ENCODE peak calls at places on chromosomes 4 and X, in seven cellular contexts. One of them, this sample, is unnamed.
A peak's percentile ranks its signal among the peaks of the same experiment; 100 is the strongest.

GRCh38 chr4:14234330-14234729 is 606.8 kb upstream of the BOD1L1 start:
- DNase-seq in nephron progenitor cell: no peak
- DNase-seq in stimulated activated CD8-positive, alpha-beta memory T cell treated with anti-CD3 and anti-CD28 coated beads, Interleukin-7, amount 100 ng/mL, for 4 hours: no peak
- DNase-seq in activated T-cell treated with anti-CD3 and anti-CD28 coated beads, Interleukin-2, amount 50 U/mL, for 1 hour: no peak
- DNase-seq in right cardiac atrium: no peak
- DNase-seq in glomerular endothelial cell: no peak
- DNase-seq in activated CD4-positive, CD25-positive, alpha-beta regulatory T cell: no peak
- DNase-seq in this sample: no peak

GRCh38 chr4:66252291-66252690 is 582.0 kb upstream of the EPHA5 start:
- DNase-seq in glomerular endothelial cell: no peak
- DNase-seq in activated T-cell treated with anti-CD3 and anti-CD28 coated beads, Interleukin-2, amount 50 U/mL, for 1 hour: no peak
- DNase-seq in right cardiac atrium: no peak
- DNase-seq in stimulated activated CD8-positive, alpha-beta memory T cell treated with anti-CD3 and anti-CD28 coated beads, Interleukin-7, amount 100 ng/mL, for 4 hours: no peak
- DNase-seq in activated CD4-positive, CD25-positive, alpha-beta regulatory T cell: no peak
- DNase-seq in nephron progenitor cell: no peak
- DNase-seq in this sample: no peak

GRCh38 chr4:175536852-175537453 is 275.1 kb downstream of the GPM6A start:
- DNase-seq in glomerular endothelial cell: peak; percentile 47
- DNase-seq in stimulated activated CD8-positive, alpha-beta memory T cell treated with anti-CD3 and anti-CD28 coated beads, Interleukin-7, amount 100 ng/mL, for 4 hours: no peak
- DNase-seq in nephron progenitor cell: peak; percentile 6
- DNase-seq in activated CD4-positive, CD25-positive, alpha-beta regulatory T cell: no peak
- DNase-seq in activated T-cell treated with anti-CD3 and anti-CD28 coated beads, Interleukin-2, amount 50 U/mL, for 1 hour: no peak
- DNase-seq in right cardiac atrium: no peak
- DNase-seq in this sample: no peak

GRCh38 chrX:129493643-129494042 is 29.6 kb downstream of the SMARCA1 start:
- DNase-seq in activated CD4-positive, CD25-positive, alpha-beta regulatory T cell: no peak
- DNase-seq in stimulated activated CD8-positive, alpha-beta memory T cell treated with anti-CD3 and anti-CD28 coated beads, Interleukin-7, amount 100 ng/mL, for 4 hours: no peak
- DNase-seq in activated T-cell treated with anti-CD3 and anti-CD28 coated beads, Interleukin-2, amount 50 U/mL, for 1 hour: no peak
- DNase-seq in right cardiac atrium: no peak
- DNase-seq in glomerular endothelial cell: peak; percentile 0
- DNase-seq in nephron progenitor cell: no peak
- DNase-seq in this sample: no peak

GRCh38 chr4:66430856-66431255 is 760.6 kb upstream of the EPHA5 start:
- DNase-seq in right cardiac atrium: no peak
- DNase-seq in nephron progenitor cell: no peak
- DNase-seq in activated CD4-positive, CD25-positive, alpha-beta regulatory T cell: no peak
- DNase-seq in stimulated activated CD8-positive, alpha-beta memory T cell treated with anti-CD3 and anti-CD28 coated beads, Interleukin-7, amount 100 ng/mL, for 4 hours: no peak
- DNase-seq in glomerular endothelial cell: no peak
- DNase-seq in activated T-cell treated with anti-CD3 and anti-CD28 coated beads, Interleukin-2, amount 50 U/mL, for 1 hour: no peak
- DNase-seq in this sample: no peak

GRCh38 chr4:74061430-74061829 is 22.9 kb upstream of the CXCL3 start:
- DNase-seq in nephron progenitor cell: no peak
- DNase-seq in glomerular endothelial cell: no peak
- DNase-seq in stimulated activated CD8-positive, alpha-beta memory T cell treated with anti-CD3 and anti-CD28 coated beads, Interleukin-7, amount 100 ng/mL, for 4 hours: no peak
- DNase-seq in right cardiac atrium: no peak
- DNase-seq in activated T-cell treated with anti-CD3 and anti-CD28 coated beads, Interleukin-2, amount 50 U/mL, for 1 hour: no peak
- DNase-seq in activated CD4-positive, CD25-positive, alpha-beta regulatory T cell: no peak
- DNase-seq in this sample: no peak

GRCh38 chrX:39450578-39450977 is 647.2 kb downstream of the BCOR start:
- DNase-seq in activated CD4-positive, CD25-positive, alpha-beta regulatory T cell: no peak
- DNase-seq in glomerular endothelial cell: no peak
- DNase-seq in right cardiac atrium: no peak
- DNase-seq in stimulated activated CD8-positive, alpha-beta memory T cell treated with anti-CD3 and anti-CD28 coated beads, Interleukin-7, amount 100 ng/mL, for 4 hours: no peak
- DNase-seq in activated T-cell treated with anti-CD3 and anti-CD28 coated beads, Interleukin-2, amount 50 U/mL, for 1 hour: no peak
- DNase-seq in nephron progenitor cell: peak; percentile 36
- DNase-seq in this sample: no peak

GRCh38 chr4:42302348-42302747 is 94.9 kb upstream of the SHISA3 start:
- DNase-seq in right cardiac atrium: peak; percentile 16
- DNase-seq in glomerular endothelial cell: no peak
- DNase-seq in stimulated activated CD8-positive, alpha-beta memory T cell treated with anti-CD3 and anti-CD28 coated beads, Interleukin-7, amount 100 ng/mL, for 4 hours: no peak
- DNase-seq in activated T-cell treated with anti-CD3 and anti-CD28 coated beads, Interleukin-2, amount 50 U/mL, for 1 hour: no peak
- DNase-seq in nephron progenitor cell: peak; percentile 33
- DNase-seq in activated CD4-positive, CD25-positive, alpha-beta regulatory T cell: no peak
- DNase-seq in this sample: no peak

GRCh38 chr4:5474756-5475155 is 233.6 kb downstream of the EVC2 start:
- DNase-seq in right cardiac atrium: no peak
- DNase-seq in glomerular endothelial cell: no peak
- DNase-seq in nephron progenitor cell: no peak
- DNase-seq in activated T-cell treated with anti-CD3 and anti-CD28 coated beads, Interleukin-2, amount 50 U/mL, for 1 hour: no peak
- DNase-seq in activated CD4-positive, CD25-positive, alpha-beta regulatory T cell: no peak
- DNase-seq in stimulated activated CD8-positive, alpha-beta memory T cell treated with anti-CD3 and anti-CD28 coated beads, Interleukin-7, amount 100 ng/mL, for 4 hours: no peak
- DNase-seq in this sample: no peak

GRCh38 chr4:18012807-18013462 is 8.6 kb downstream of the LCORL start:
- DNase-seq in activated T-cell treated with anti-CD3 and anti-CD28 coated beads, Interleukin-2, amount 50 U/mL, for 1 hour: no peak
- DNase-seq in activated CD4-positive, CD25-positive, alpha-beta regulatory T cell: no peak
- DNase-seq in nephron progenitor cell: no peak
- DNase-seq in stimulated activated CD8-positive, alpha-beta memory T cell treated with anti-CD3 and anti-CD28 coated beads, Interleukin-7, amount 100 ng/mL, for 4 hours: no peak
- DNase-seq in right cardiac atrium: no peak
- DNase-seq in glomerular endothelial cell: no peak
- DNase-seq in this sample: no peak

GRCh38 chr4:1600811-1601532 is 83.1 kb downstream of the FAM53A start:
- DNase-seq in glomerular endothelial cell: no peak
- DNase-seq in nephron progenitor cell: no peak
- DNase-seq in right cardiac atrium: no peak
- DNase-seq in activated CD4-positive, CD25-positive, alpha-beta regulatory T cell: no peak
- DNase-seq in stimulated activated CD8-positive, alpha-beta memory T cell treated with anti-CD3 and anti-CD28 coated beads, Interleukin-7, amount 100 ng/mL, for 4 hours: no peak
- DNase-seq in activated T-cell treated with anti-CD3 and anti-CD28 coated beads, Interleukin-2, amount 50 U/mL, for 1 hour: no peak
- DNase-seq in this sample: no peak

GRCh38 chr4:7417639-7418038 is 17.1 kb downstream of the PSAPL1 start:
- DNase-seq in activated T-cell treated with anti-CD3 and anti-CD28 coated beads, Interleukin-2, amount 50 U/mL, for 1 hour: peak; percentile 7
- DNase-seq in stimulated activated CD8-positive, alpha-beta memory T cell treated with anti-CD3 and anti-CD28 coated beads, Interleukin-7, amount 100 ng/mL, for 4 hours: no peak
- DNase-seq in glomerular endothelial cell: no peak
- DNase-seq in right cardiac atrium: no peak
- DNase-seq in nephron progenitor cell: no peak
- DNase-seq in activated CD4-positive, CD25-positive, alpha-beta regulatory T cell: no peak
- DNase-seq in this sample: peak; percentile 1

GRCh38 chr4:184939978-184940377 is 78.3 kb upstream of the HELT start:
- DNase-seq in stimulated activated CD8-positive, alpha-beta memory T cell treated with anti-CD3 and anti-CD28 coated beads, Interleukin-7, amount 100 ng/mL, for 4 hours: no peak
- DNase-seq in activated T-cell treated with anti-CD3 and anti-CD28 coated beads, Interleukin-2, amount 50 U/mL, for 1 hour: no peak
- DNase-seq in right cardiac atrium: no peak
- DNase-seq in activated CD4-positive, CD25-positive, alpha-beta regulatory T cell: no peak
- DNase-seq in nephron progenitor cell: no peak
- DNase-seq in glomerular endothelial cell: no peak
- DNase-seq in this sample: no peak

GRCh38 chr4:658031-658667 is 15.9 kb downstream of the ATP5ME start:
- DNase-seq in activated CD4-positive, CD25-positive, alpha-beta regulatory T cell: no peak
- DNase-seq in right cardiac atrium: peak; percentile 18
- DNase-seq in nephron progenitor cell: no peak
- DNase-seq in glomerular endothelial cell: no peak
- DNase-seq in stimulated activated CD8-positive, alpha-beta memory T cell treated with anti-CD3 and anti-CD28 coated beads, Interleukin-7, amount 100 ng/mL, for 4 hours: no peak
- DNase-seq in activated T-cell treated with anti-CD3 and anti-CD28 coated beads, Interleukin-2, amount 50 U/mL, for 1 hour: no peak
- DNase-seq in this sample: no peak

GRCh38 chr4:152968806-152969394 is 32.8 kb downstream of the FHDC1 start:
- DNase-seq in stimulated activated CD8-positive, alpha-beta memory T cell treated with anti-CD3 and anti-CD28 coated beads, Interleukin-7, amount 100 ng/mL, for 4 hours: no peak
- DNase-seq in activated CD4-positive, CD25-positive, alpha-beta regulatory T cell: no peak
- DNase-seq in activated T-cell treated with anti-CD3 and anti-CD28 coated beads, Interleukin-2, amount 50 U/mL, for 1 hour: no peak
- DNase-seq in glomerular endothelial cell: no peak
- DNase-seq in right cardiac atrium: no peak
- DNase-seq in nephron progenitor cell: no peak
- DNase-seq in this sample: no peak

GRCh38 chr4:13328591-13328990 is 155.5 kb downstream of the RAB28 start:
- DNase-seq in right cardiac atrium: no peak
- DNase-seq in glomerular endothelial cell: no peak
- DNase-seq in activated CD4-positive, CD25-positive, alpha-beta regulatory T cell: no peak
- DNase-seq in activated T-cell treated with anti-CD3 and anti-CD28 coated beads, Interleukin-2, amount 50 U/mL, for 1 hour: no peak
- DNase-seq in nephron progenitor cell: no peak
- DNase-seq in stimulated activated CD8-positive, alpha-beta memory T cell treated with anti-CD3 and anti-CD28 coated beads, Interleukin-7, amount 100 ng/mL, for 4 hours: no peak
- DNase-seq in this sample: no peak

GRCh38 chr4:126395661-126396060 is 1080.9 kb downstream of the FAT4 start:
- DNase-seq in stimulated activated CD8-positive, alpha-beta memory T cell treated with anti-CD3 and anti-CD28 coated beads, Interleukin-7, amount 100 ng/mL, for 4 hours: no peak
- DNase-seq in glomerular endothelial cell: no peak
- DNase-seq in activated T-cell treated with anti-CD3 and anti-CD28 coated beads, Interleukin-2, amount 50 U/mL, for 1 hour: no peak
- DNase-seq in right cardiac atrium: no peak
- DNase-seq in nephron progenitor cell: no peak
- DNase-seq in activated CD4-positive, CD25-positive, alpha-beta regulatory T cell: no peak
- DNase-seq in this sample: no peak

GRCh38 chrX:63561425-63561824 is 210.3 kb upstream of the SPIN4 start:
- DNase-seq in glomerular endothelial cell: no peak
- DNase-seq in activated T-cell treated with anti-CD3 and anti-CD28 coated beads, Interleukin-2, amount 50 U/mL, for 1 hour: no peak
- DNase-seq in nephron progenitor cell: no peak
- DNase-seq in activated CD4-positive, CD25-positive, alpha-beta regulatory T cell: no peak
- DNase-seq in stimulated activated CD8-positive, alpha-beta memory T cell treated with anti-CD3 and anti-CD28 coated beads, Interleukin-7, amount 100 ng/mL, for 4 hours: no peak
- DNase-seq in right cardiac atrium: no peak
- DNase-seq in this sample: no peak

GRCh38 chr4:10611673-10612072 is 72.9 kb downstream of the CLNK start:
- DNase-seq in glomerular endothelial cell: peak; percentile 27
- DNase-seq in activated T-cell treated with anti-CD3 and anti-CD28 coated beads, Interleukin-2, amount 50 U/mL, for 1 hour: no peak
- DNase-seq in right cardiac atrium: no peak
- DNase-seq in stimulated activated CD8-positive, alpha-beta memory T cell treated with anti-CD3 and anti-CD28 coated beads, Interleukin-7, amount 100 ng/mL, for 4 hours: no peak
- DNase-seq in nephron progenitor cell: no peak
- DNase-seq in activated CD4-positive, CD25-positive, alpha-beta regulatory T cell: no peak
- DNase-seq in this sample: no peak

GRCh38 chr4:148214529-148215166 is 227.6 kb downstream of the NR3C2 start:
- DNase-seq in activated T-cell treated with anti-CD3 and anti-CD28 coated beads, Interleukin-2, amount 50 U/mL, for 1 hour: no peak
- DNase-seq in activated CD4-positive, CD25-positive, alpha-beta regulatory T cell: no peak
- DNase-seq in right cardiac atrium: peak; percentile 52
- DNase-seq in stimulated activated CD8-positive, alpha-beta memory T cell treated with anti-CD3 and anti-CD28 coated beads, Interleukin-7, amount 100 ng/mL, for 4 hours: no peak
- DNase-seq in nephron progenitor cell: no peak
- DNase-seq in glomerular endothelial cell: no peak
- DNase-seq in this sample: no peak

GRCh38 chrX:74018253-74018652 is 285.7 kb upstream of the ZCCHC13 start:
- DNase-seq in activated T-cell treated with anti-CD3 and anti-CD28 coated beads, Interleukin-2, amount 50 U/mL, for 1 hour: no peak
- DNase-seq in glomerular endothelial cell: no peak
- DNase-seq in nephron progenitor cell: no peak
- DNase-seq in right cardiac atrium: no peak
- DNase-seq in activated CD4-positive, CD25-positive, alpha-beta regulatory T cell: no peak
- DNase-seq in stimulated activated CD8-positive, alpha-beta memory T cell treated with anti-CD3 and anti-CD28 coated beads, Interleukin-7, amount 100 ng/mL, for 4 hours: no peak
- DNase-seq in this sample: no peak

GRCh38 chr4:71270901-71271300 is 67.9 kb upstream of the SLC4A4 start:
- DNase-seq in stimulated activated CD8-positive, alpha-beta memory T cell treated with anti-CD3 and anti-CD28 coated beads, Interleukin-7, amount 100 ng/mL, for 4 hours: no peak
- DNase-seq in activated T-cell treated with anti-CD3 and anti-CD28 coated beads, Interleukin-2, amount 50 U/mL, for 1 hour: no peak
- DNase-seq in nephron progenitor cell: peak; percentile 35
- DNase-seq in glomerular endothelial cell: no peak
- DNase-seq in activated CD4-positive, CD25-positive, alpha-beta regulatory T cell: no peak
- DNase-seq in right cardiac atrium: no peak
- DNase-seq in this sample: no peak

GRCh38 chrX:3360881-3361280 is 14.4 kb upstream of the MXRA5 start:
- DNase-seq in nephron progenitor cell: no peak
- DNase-seq in glomerular endothelial cell: no peak
- DNase-seq in activated CD4-positive, CD25-positive, alpha-beta regulatory T cell: no peak
- DNase-seq in right cardiac atrium: no peak
- DNase-seq in stimulated activated CD8-positive, alpha-beta memory T cell treated with anti-CD3 and anti-CD28 coated beads, Interleukin-7, amount 100 ng/mL, for 4 hours: no peak
- DNase-seq in activated T-cell treated with anti-CD3 and anti-CD28 coated beads, Interleukin-2, amount 50 U/mL, for 1 hour: no peak
- DNase-seq in this sample: no peak

GRCh38 chrX:109696146-109696740 is 36.8 kb downstream of the ACSL4 start:
- DNase-seq in activated T-cell treated with anti-CD3 and anti-CD28 coated beads, Interleukin-2, amount 50 U/mL, for 1 hour: no peak
- DNase-seq in nephron progenitor cell: no peak
- DNase-seq in right cardiac atrium: no peak
- DNase-seq in activated CD4-positive, CD25-positive, alpha-beta regulatory T cell: no peak
- DNase-seq in stimulated activated CD8-positive, alpha-beta memory T cell treated with anti-CD3 and anti-CD28 coated beads, Interleukin-7, amount 100 ng/mL, for 4 hours: no peak
- DNase-seq in glomerular endothelial cell: no peak
- DNase-seq in this sample: no peak

GRCh38 chr4:71141125-71141524 is 147.7 kb downstream of the DCK start:
- DNase-seq in glomerular endothelial cell: no peak
- DNase-seq in right cardiac atrium: no peak
- DNase-seq in nephron progenitor cell: no peak
- DNase-seq in stimulated activated CD8-positive, alpha-beta memory T cell treated with anti-CD3 and anti-CD28 coated beads, Interleukin-7, amount 100 ng/mL, for 4 hours: no peak
- DNase-seq in activated T-cell treated with anti-CD3 and anti-CD28 coated beads, Interleukin-2, amount 50 U/mL, for 1 hour: no peak
- DNase-seq in activated CD4-positive, CD25-positive, alpha-beta regulatory T cell: no peak
- DNase-seq in this sample: no peak

GRCh38 chr4:98794565-98795205 is 134.2 kb downstream of the EIF4E start:
- DNase-seq in activated T-cell treated with anti-CD3 and anti-CD28 coated beads, Interleukin-2, amount 50 U/mL, for 1 hour: no peak
- DNase-seq in activated CD4-positive, CD25-positive, alpha-beta regulatory T cell: peak; percentile 0
- DNase-seq in glomerular endothelial cell: no peak
- DNase-seq in nephron progenitor cell: no peak
- DNase-seq in right cardiac atrium: no peak
- DNase-seq in stimulated activated CD8-positive, alpha-beta memory T cell treated with anti-CD3 and anti-CD28 coated beads, Interleukin-7, amount 100 ng/mL, for 4 hours: peak; percentile 6
- DNase-seq in this sample: no peak